ENCODE peak calls at places on chromosomes 12 and 14, in six cellular contexts. J is CD4-positive, alpha-beta T cell; R is dorsolateral prefrontal cortex; I is stomach; C is cardiac muscle cell; N is lower lobe of right lung. E is an unnamed sample.

GRCh38 chr14:55930016-55930784 is 188.0 kb upstream of the PELI2 start:
- DNase-seq in J (no peak), R (no peak), I (no peak), C (no peak), N (no peak), E (no peak)

GRCh38 chr12:93502802-93503623 is 35.7 kb downstream of the MRPL42 start:
- DNase-seq in J (peak), R (no peak), I (peak), C (peak), N (no peak), E (peak)

GRCh38 chr12:10285919-10286318 is 21.8 kb upstream of the KLRD1 start:
- DNase-seq in J (no peak), R (no peak), I (no peak), C (no peak), N (no peak), E (no peak)

GRCh38 chr12:49672351-49673181 is 34.6 kb downstream of the FMNL3 start:
- DNase-seq in J (no peak), R (no peak), I (no peak), C (no peak), N (no peak), E (no peak)

GRCh38 chr14:99159341-99160340 is 112.4 kb downstream of the BCL11B start:
- DNase-seq in J (no peak), R (no peak), I (peak), C (no peak), N (no peak), E (no peak)

GRCh38 chr12:88401153-88401552 is 179.1 kb downstream of the KITLG start:
- DNase-seq in J (no peak), R (no peak), I (no peak), C (no peak), N (no peak), E (no peak)

GRCh38 chr14:59097681-59098080 is 90.8 kb upstream of the DAAM1 start:
- DNase-seq in J (no peak), R (no peak), I (no peak), C (peak), N (no peak), E (no peak)

GRCh38 chr14:58281969-58282368 is 16.4 kb upstream of the ARID4A start:
- DNase-seq in J (no peak), R (no peak), I (no peak), C (no peak), N (no peak), E (no peak)

GRCh38 chr12:59980491-59980890 is 384.7 kb downstream of the SLC16A7 start:
- DNase-seq in J (no peak), R (no peak), I (no peak), C (no peak), N (no peak), E (no peak)

GRCh38 chr14:100446572-100446971 is 123.4 kb downstream of the SLC25A47 start:
- DNase-seq in J (no peak), R (no peak), I (no peak), C (no peak), N (no peak), E (no peak)

GRCh38 chr12:6278439-6279255 is 31.8 kb upstream of the PLEKHG6 start:
- DNase-seq in J (peak), R (peak), I (peak), C (peak), N (peak), E (peak)

GRCh38 chr12:57724936-57725740 is 13.4 kb downstream of the AGAP2 start:
- DNase-seq in J (no peak), R (no peak), I (no peak), C (no peak), N (no peak), E (no peak)

GRCh38 chr12:76152161-76152807 is 67.8 kb upstream of the NAP1L1 start:
- DNase-seq in J (no peak), R (no peak), I (no peak), C (no peak), N (no peak), E (no peak)

GRCh38 chr12:129161511-129161910 is 308.2 kb downstream of the GLT1D1 start:
- DNase-seq in J (no peak), R (no peak), I (no peak), C (no peak), N (no peak), E (no peak)

GRCh38 chr12:65229441-65229840 is 49.0 kb upstream of the MSRB3 start:
- DNase-seq in J (no peak), R (no peak), I (no peak), C (peak), N (no peak), E (no peak)

GRCh38 chr12:50537538-50537919 is 32.7 kb downstream of the DIP2B start:
- DNase-seq in J (no peak), R (no peak), I (no peak), C (no peak), N (no peak), E (no peak)

GRCh38 chr14:28783593-28784143 is 17.1 kb downstream of the FOXG1 start:
- DNase-seq in J (no peak), R (no peak), I (no peak), C (no peak), N (no peak), E (no peak)

GRCh38 chr14:49314756-49315155 is 271.4 kb downstream of the RPS29 start:
- DNase-seq in J (no peak), R (no peak), I (no peak), C (peak), N (no peak), E (no peak)

GRCh38 chr12:47079365-47079893 is at the start of gene PCED1B:
- DNase-seq in J (peak), R (peak), I (peak), C (peak), N (peak), E (peak)

GRCh38 chr12:23536293-23536692 is 413.2 kb downstream of the SOX5 start:
- DNase-seq in J (no peak), R (no peak), I (no peak), C (no peak), N (no peak), E (no peak)

GRCh38 chr14:84482256-84483071 is 1047.5 kb upstream of the FLRT2 start:
- DNase-seq in J (no peak), R (no peak), I (no peak), C (peak), N (no peak), E (no peak)

GRCh38 chr12:31118347-31118830 is 44.7 kb downstream of the DDX11 start:
- DNase-seq in J (no peak), R (no peak), I (no peak), C (no peak), N (no peak), E (peak)

GRCh38 chr12:95763809-95764253 is 26.7 kb downstream of the NTN4 start:
- DNase-seq in J (no peak), R (no peak), I (no peak), C (peak), N (no peak), E (no peak)

GRCh38 chr14:32512348-32512747 is 183.2 kb downstream of the AKAP6 start:
- DNase-seq in J (no peak), R (no peak), I (no peak), C (no peak), N (no peak), E (no peak)

GRCh38 chr14:36243183-36243582 is 66.7 kb upstream of the PTCSC3 start:
- DNase-seq in J (no peak), R (no peak), I (no peak), C (no peak), N (no peak), E (no peak)

GRCh38 chr12:5808956-5809355 is 136.1 kb downstream of the ANO2 start:
- DNase-seq in J (no peak), R (no peak), I (no peak), C (no peak), N (no peak), E (no peak)

GRCh38 chr12:89949457-89950195 is 241.0 kb upstream of the ATP2B1 start:
- DNase-seq in J (no peak), R (no peak), I (no peak), C (peak), N (no peak), E (no peak)

GRCh38 chr12:32698285-32698684 is 19.2 kb downstream of the DNM1L start:
- DNase-seq in J (no peak), R (no peak), I (no peak), C (no peak), N (no peak), E (no peak)

GRCh38 chr12:88310069-88310468 is 168.0 kb downstream of the TMTC3 start:
- DNase-seq in J (no peak), R (no peak), I (no peak), C (peak), N (no peak), E (no peak)

GRCh38 chr12:98253207-98253606 is 262.2 kb upstream of the TMPO start:
- DNase-seq in J (no peak), R (no peak), I (no peak), C (no peak), N (no peak), E (no peak)

GRCh38 chr14:67512463-67513134 is 20.5 kb upstream of the PLEKHH1 start:
- DNase-seq in J (no peak), R (no peak), I (no peak), C (no peak), N (no peak), E (no peak)

GRCh38 chr12:78038541-78038940 is 207.8 kb downstream of the NAV3 start:
- DNase-seq in J (no peak), R (no peak), I (no peak), C (no peak), N (no peak), E (no peak)

GRCh38 chr12:78037707-78038106 is 207.0 kb downstream of the NAV3 start:
- DNase-seq in J (no peak), R (no peak), I (no peak), C (no peak), N (no peak), E (no peak)

GRCh38 chr12:78034025-78034424 is 203.3 kb downstream of the NAV3 start:
- DNase-seq in J (no peak), R (no peak), I (no peak), C (peak), N (no peak), E (no peak)

GRCh38 chr12:78036889-78037288 is 206.2 kb downstream of the NAV3 start:
- DNase-seq in J (no peak), R (no peak), I (no peak), C (no peak), N (no peak), E (no peak)

GRCh38 chr12:78035913-78036658 is 205.4 kb downstream of the NAV3 start:
- DNase-seq in J (no peak), R (no peak), I (no peak), C (peak), N (no peak), E (no peak)
- H3K27ac ChIP-seq in J (no peak), R (no peak), I (no peak), C (no peak), N (no peak), E (no peak)

GRCh38 chr12:124705545-124706138 is 138.2 kb upstream of the NCOR2 start:
- DNase-seq in J (no peak), R (no peak), I (no peak), C (no peak), N (no peak), E (no peak)

GRCh38 chr12:124713041-124713435 is 145.6 kb upstream of the NCOR2 start:
- DNase-seq in J (no peak), R (no peak), I (peak), C (peak), N (peak), E (no peak)

GRCh38 chr12:124713436-124714082 is 146.1 kb upstream of the NCOR2 start:
- DNase-seq in J (peak), R (no peak), I (peak), C (peak), N (no peak), E (peak)

GRCh38 chr12:124715121-124715990 is 147.9 kb upstream of the NCOR2 start:
- DNase-seq in J (no peak), R (no peak), I (peak), C (no peak), N (peak), E (no peak)

DNA sequence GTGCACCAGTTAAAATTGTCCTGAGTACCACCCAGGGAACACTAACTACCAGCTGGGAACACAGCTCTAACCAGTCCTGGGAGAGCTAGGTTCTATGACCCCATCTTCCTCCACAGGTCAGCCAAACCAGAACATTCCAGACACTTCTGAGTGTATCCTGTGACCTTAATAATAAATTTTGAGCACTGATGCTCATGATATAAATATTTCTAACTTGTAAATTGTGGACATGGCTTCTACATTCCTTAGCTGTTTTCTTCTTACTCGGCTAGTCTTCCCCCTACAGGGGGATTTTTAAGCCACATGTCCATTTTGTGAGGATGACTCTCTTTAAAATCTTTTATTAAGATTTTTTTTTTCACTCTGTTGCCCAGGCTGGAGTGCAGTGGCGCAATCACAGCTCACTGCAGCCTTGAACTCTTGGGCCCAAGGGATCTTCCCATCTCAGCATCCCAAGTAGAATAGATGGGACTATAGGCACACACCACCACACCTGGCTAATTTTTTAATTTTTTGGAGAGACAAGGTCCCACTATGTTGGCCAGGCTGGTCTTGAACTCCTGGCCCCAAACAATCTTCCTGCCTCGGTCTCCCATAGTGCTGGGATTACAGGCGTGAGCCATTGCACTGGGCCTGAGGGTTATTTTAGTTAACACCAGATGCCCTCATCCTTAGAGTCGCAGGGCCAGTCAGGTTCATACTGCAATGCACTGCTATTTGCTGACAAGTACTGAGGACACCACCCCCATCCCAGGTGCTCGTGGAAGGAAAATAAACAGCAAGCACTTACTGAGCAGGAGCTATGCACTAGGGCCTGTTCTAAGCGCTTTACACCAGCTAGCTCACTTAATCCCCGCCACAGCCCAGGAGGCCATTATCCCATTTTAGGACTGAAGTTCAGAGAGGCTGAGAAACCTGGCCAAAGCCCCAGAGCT is 142.6 kb upstream of the NCOR2 start:
- DNase-seq in J (no peak), R (no peak), I (no peak), C (peak), N (no peak), E (no peak)
- TF ChIP-seq CTCF in J (no peak), R (no peak), I (no peak), C (peak), N (no peak), E (no peak)

GRCh38 chr12:25458047-25458552 is 95.0 kb downstream of the LMNTD1 start:
- DNase-seq in J (no peak), R (no peak), I (no peak), C (peak), N (no peak), E (no peak)
- H3K27ac ChIP-seq in J (no peak), R (no peak), I (no peak), C (no peak), N (no peak), E (no peak)

GRCh38 chr12:120235369-120236123 is 30.0 kb downstream of the PXN start:
- DNase-seq in J (no peak), R (no peak), I (no peak), C (no peak), N (no peak), E (no peak)
- TF ChIP-seq CTCF in J (no peak), R (no peak), I (no peak), C (peak), N (no peak), E (no peak)

DNA sequence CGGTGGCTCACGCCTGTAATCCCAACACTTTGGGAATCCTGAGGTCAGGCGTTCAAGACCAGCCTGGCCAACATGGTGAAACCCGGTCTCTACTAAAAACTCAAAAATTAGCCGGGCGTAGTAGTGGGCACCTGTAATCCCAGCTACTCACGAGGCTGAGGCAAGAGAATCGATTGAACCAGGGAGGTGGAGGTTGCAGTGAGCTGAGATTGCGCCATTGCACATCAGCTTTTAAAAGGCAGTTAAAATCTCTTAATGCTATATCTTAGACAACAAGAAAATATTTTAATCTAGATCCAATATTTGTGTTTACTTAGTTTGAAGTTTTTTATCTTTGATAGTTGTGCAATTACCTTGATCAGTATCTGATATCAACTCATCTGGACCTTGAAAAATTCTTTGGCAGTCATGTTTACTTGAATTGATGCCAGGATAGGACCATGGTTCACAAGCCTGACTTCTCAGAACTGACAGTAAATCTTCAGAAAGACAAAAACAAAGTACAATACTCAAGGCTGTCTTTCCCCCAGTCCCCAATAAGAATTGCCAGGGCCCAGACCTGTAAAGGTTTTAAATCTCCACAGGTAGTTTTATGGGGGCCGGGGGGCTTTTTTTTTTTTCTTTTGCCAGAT is 135.0 kb upstream of the AEBP2 start:
- DNase-seq in J (no peak), R (no peak), I (no peak), C (no peak), N (no peak), E (no peak)
- H3K27ac ChIP-seq in J (no peak), R (no peak), I (no peak), C (no peak), N (no peak), E (no peak)

DNA sequence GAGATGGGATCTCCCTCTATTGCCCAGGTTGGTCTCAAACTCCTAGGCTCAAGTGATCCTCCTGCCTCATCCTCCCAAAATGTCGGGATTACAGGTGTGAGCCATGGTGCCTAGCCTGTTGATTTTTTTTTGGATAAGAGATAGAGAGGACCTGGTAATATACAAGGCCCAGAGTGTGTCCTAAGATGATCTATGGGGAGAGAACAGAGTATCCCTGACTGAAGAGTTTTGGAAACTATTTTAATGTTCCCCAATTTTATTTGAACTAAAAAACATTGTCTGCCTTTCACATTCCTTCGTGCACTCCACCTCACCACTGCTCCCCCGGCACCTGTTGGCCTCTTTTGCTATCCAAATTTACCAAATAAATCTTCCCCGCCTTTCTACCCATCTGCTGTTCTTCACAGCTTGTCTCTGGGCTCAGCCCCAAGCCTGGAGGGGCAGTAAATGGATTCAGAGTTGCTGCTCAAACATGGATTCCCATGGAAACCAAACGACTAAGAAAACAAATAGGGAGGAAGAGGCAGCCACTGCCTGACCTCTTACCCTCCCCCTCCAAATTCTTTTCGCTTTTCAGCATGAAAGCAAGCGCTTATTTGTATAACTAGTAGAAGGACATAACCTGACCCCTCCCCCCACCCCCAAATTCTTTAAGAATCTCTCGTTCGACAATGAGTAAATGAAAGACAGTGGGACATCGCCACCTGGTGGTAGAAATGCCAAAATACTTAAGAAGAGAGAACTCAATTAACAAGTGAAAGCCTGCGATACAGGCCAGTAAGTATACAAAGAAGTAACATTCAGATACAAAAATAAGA is 22.6 kb downstream of the OR10G3 start:
- DNase-seq in J (peak), R (no peak), I (peak), C (peak), N (peak), E (peak)
- TF ChIP-seq CTCF in J (peak), R (peak), I (no peak), C (peak), N (peak), E (peak)

DNA sequence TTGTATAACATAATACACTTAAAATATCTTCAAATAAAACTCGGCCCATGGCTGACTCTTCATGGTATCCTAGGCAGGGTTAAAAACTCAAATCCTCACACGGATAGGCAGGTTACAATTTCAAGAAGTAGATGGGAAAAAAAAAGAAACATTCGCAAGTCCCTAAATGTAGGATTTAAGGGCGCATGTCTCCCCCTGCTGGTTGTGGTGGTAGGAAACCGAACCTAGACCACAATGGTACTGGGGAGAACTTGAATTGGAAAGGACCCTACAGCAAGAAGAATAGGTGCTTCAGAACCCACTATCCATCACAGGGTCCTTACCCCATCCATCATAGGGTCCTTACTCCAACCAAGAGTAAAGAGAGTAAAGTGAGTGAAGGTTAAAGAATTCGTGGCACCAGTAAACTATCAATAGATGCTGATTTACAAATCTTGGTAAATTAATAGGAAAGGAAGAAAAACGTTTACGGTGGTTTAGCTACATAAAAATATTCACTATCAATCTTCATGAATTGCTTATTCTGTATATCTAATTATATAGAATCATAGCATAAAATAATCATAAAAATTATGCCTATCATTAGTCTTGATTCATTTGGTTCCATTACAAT is 3.3 kb upstream of the CIPC start:
- DNase-seq in J (peak), R (peak), I (peak), C (peak), N (peak), E (peak)
- H3K27ac ChIP-seq in J (no peak), R (no peak), I (no peak), C (no peak), N (no peak), E (no peak)

E was measured in CD8-positive, alpha-beta T cell.